ENCODE peak calls at places on chromosomes 2 and 18, in four cellular contexts. R is HepG2, V is SK-N-SH, Y is WTC11. N is an unnamed sample.

GRCh38 chr2:28692411-28692810 is 59.2 kb upstream of the PPP1CB start:
- DNase-seq in R (peak), V (no peak), Y (no peak), N (no peak)

GRCh38 chr2:46389417-46389916 is 89.9 kb upstream of the TMEM247 start:
- DNase-seq in R (peak), V (no peak), Y (no peak), N (no peak)

GRCh38 chr2:219284501-219285347 is 5.6 kb downstream of the DNAJB2 start:
- DNase-seq in R (no peak), V (no peak), Y (no peak), N (no peak)

GRCh38 chr2:237917696-237918374 is 49.0 kb upstream of the UBE2F start:
- DNase-seq in R (no peak), V (no peak), Y (no peak), N (no peak)

GRCh38 chr2:105883911-105884694 is 139.4 kb downstream of the NCK2 start:
- DNase-seq in R (no peak), V (peak), Y (no peak), N (no peak)

GRCh38 chr18:35463050-35463449 is 34.7 kb downstream of the INO80C start:
- DNase-seq in R (no peak), V (peak), Y (no peak), N (no peak)

GRCh38 chr2:95270541-95271081 is 3.6 kb upstream of the PROM2 start:
- DNase-seq in R (no peak), V (no peak), Y (peak), N (no peak)

GRCh38 chr2:165793779-165794519 is at the start of gene GALNT3:
- DNase-seq in R (no peak), V (peak), Y (peak), N (no peak)

GRCh38 chr2:218448934-218449333 is 30.0 kb downstream of the VIL1 start:
- DNase-seq in R (peak), V (no peak), Y (no peak), N (peak)

GRCh38 chr18:22539045-22539444 is 121.3 kb upstream of the CTAGE1 start:
- DNase-seq in R (no peak), V (no peak), Y (no peak), N (no peak)

GRCh38 chr18:27713727-27714080 is 463.2 kb downstream of the CDH2 start:
- DNase-seq in R (no peak), V (no peak), Y (no peak), N (no peak)

GRCh38 chr2:148501545-148501944 is 143.0 kb upstream of the EPC2 start:
- DNase-seq in R (no peak), V (no peak), Y (no peak), N (peak)

GRCh38 chr2:128531856-128532255 is 213.2 kb upstream of the HS6ST1 start:
- DNase-seq in R (no peak), V (no peak), Y (no peak), N (no peak)

GRCh38 chr2:47064076-47064475 is 91.0 kb downstream of the STPG4 start:
- DNase-seq in R (no peak), V (no peak), Y (no peak), N (no peak)

GRCh38 chr18:11268691-11269686 is 119.6 kb upstream of the PIEZO2 start:
- DNase-seq in R (no peak), V (no peak), Y (no peak), N (no peak)

GRCh38 chr2:3523551-3524041 is 4.3 kb upstream of the ADI1 start:
- DNase-seq in R (peak), V (peak), Y (no peak), N (no peak)

GRCh38 chr2:178924817-178925216 is 117.6 kb upstream of the TTN start:
- DNase-seq in R (no peak), V (no peak), Y (no peak), N (no peak)

GRCh38 chr18:53911200-53911599 is 313.3 kb downstream of the MBD2 start:
- DNase-seq in R (no peak), V (no peak), Y (no peak), N (no peak)

GRCh38 chr2:9310827-9311226 is 104.2 kb downstream of the ASAP2 start:
- DNase-seq in R (no peak), V (no peak), Y (no peak), N (no peak)

GRCh38 chr2:9309147-9309546 is 102.5 kb downstream of the ASAP2 start:
- DNase-seq in R (no peak), V (no peak), Y (no peak), N (no peak)

GRCh38 chr2:9308186-9308955 is 101.8 kb downstream of the ASAP2 start:
- DNase-seq in R (no peak), V (no peak), Y (no peak), N (no peak)

GRCh38 chr2:9311488-9311887 is 104.9 kb downstream of the ASAP2 start:
- DNase-seq in R (no peak), V (peak), Y (no peak), N (no peak)

GRCh38 chr2:9310390-9310789 is 103.8 kb downstream of the ASAP2 start:
- DNase-seq in R (no peak), V (peak), Y (no peak), N (no peak)
- TF ChIP-seq FOXJ3 in R (no peak), V (no peak), Y (no peak), N (no peak)

GRCh38 chr2:17441055-17441771 is 77.0 kb downstream of the RAD51AP2 start:
- DNase-seq in R (no peak), V (no peak), Y (no peak), N (no peak)
- TF ChIP-seq FOXJ3 in R (no peak), V (no peak), Y (no peak), N (no peak)

GRCh38 chr2:230441188-230441897 is 25.3 kb downstream of the SP100 start:
- DNase-seq in R (no peak), V (no peak), Y (no peak), N (no peak)
- TF ChIP-seq FOXJ3 in R (no peak), V (no peak), Y (no peak), N (no peak)

DNA sequence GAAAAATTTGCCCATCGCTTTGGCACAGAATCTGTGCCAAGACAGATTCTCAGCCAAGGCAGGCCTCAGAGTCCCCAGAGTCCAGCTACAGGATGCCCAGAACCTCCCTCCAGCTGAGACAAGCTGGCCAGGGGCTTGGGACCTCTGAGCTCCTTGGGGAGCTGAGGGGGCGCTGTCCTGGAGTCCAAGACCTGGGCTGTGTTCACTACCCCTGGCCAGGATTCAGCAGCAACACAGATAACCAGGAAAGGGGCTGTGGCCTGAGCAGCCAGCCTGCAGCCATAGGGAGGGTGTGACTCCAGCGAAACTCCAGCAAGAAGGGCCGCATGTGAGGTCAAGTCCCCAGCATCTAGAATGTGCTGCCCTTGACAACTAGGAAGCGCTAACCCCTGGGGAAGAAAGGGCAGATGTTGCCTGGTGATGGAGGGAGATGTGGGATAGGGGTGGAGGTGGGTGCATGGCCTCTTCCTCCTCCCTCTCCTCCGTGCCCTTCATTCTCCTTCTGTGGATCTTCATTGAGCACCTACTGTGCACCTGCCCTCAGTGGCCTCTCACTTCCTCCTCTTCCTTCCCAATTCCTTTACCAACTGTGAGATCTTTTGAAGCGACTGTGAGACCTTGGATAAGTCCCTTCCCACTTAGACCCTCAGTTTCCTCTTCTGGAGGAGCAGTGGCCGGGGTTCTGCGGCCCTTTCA is 7.7 kb upstream of the ARID5A start:
- DNase-seq in R (no peak), V (no peak), Y (no peak), N (peak)
- TF ChIP-seq FOXJ3 in R (no peak), V (no peak), Y (no peak), N (no peak)

GRCh38 chr18:24209558-24209957 is 70.7 kb downstream of the CABYR start:
- DNase-seq in R (no peak), V (no peak), Y (no peak), N (no peak)

GRCh38 chr18:24214144-24214543 is 75.3 kb downstream of the CABYR start:
- DNase-seq in R (no peak), V (no peak), Y (no peak), N (no peak)

GRCh38 chr18:24208270-24209035 is 69.6 kb downstream of the CABYR start:
- DNase-seq in R (no peak), V (no peak), Y (no peak), N (no peak)

GRCh38 chr18:24214913-24215312 is 76.1 kb downstream of the CABYR start:
- DNase-seq in R (no peak), V (no peak), Y (no peak), N (no peak)

DNA sequence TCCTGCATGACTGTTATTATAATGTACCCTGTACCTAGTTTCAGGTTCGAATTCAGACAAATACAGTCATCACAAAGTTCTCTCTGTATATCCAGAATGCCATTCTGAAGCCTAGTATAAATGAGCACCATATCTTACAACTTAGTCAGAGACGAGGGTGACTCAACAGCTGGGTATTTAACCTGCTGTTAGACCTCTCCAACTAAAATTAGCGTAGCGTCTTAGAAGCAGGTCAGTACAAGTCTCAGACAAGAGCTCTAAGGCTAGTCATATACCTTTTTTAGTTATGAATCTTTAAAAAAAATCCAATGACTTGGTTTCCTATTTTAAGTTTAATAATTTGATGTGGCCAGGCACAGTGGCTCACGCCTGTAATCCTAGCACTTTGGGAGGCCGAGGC is 74.1 kb downstream of the CABYR start:
- DNase-seq in R (peak), V (no peak), Y (no peak), N (no peak)
- TF ChIP-seq FOXJ3 in R (no peak), V (no peak), Y (no peak), N (no peak)

GRCh38 chr2:190648289-190649034 is 421 bp upstream of the NAB1 start:
- DNase-seq in R (peak), V (peak), Y (peak), N (peak)
- TF ChIP-seq FOXJ3 in R (no peak), V (no peak), Y (no peak), N (no peak)

GRCh38 chr2:111202266-111203040 is 81.7 kb downstream of the BCL2L11 start:
- DNase-seq in R (no peak), V (no peak), Y (no peak), N (no peak)
- TF ChIP-seq FOXJ3 in R (no peak), V (no peak), Y (no peak), N (no peak)

GRCh38 chr2:193502363-193503035 is 1307.8 kb upstream of the TMEFF2 start:
- DNase-seq in R (no peak), V (no peak), Y (peak), N (peak)
- TF ChIP-seq FOXJ3 in R (no peak), V (no peak), Y (no peak), N (no peak)